ENCODE peak calls at places on chromosomes 2 and 18, in eight cellular contexts. One of them, this sample, is unnamed.

GRCh38 chr18:25786778-25787177 is 303.6 kb downstream of the SS18 start:
- ATAC-seq in Right ventricle myocardium inferior: no peak
- ATAC-seq in activated CD8-positive, alpha-beta memory T cell treated with anti-CD3 and anti-CD28 coated beads, Interleukin-2, amount 10 ng/mL, durations not matched to agents 7 days and 5 days: no peak
- ATAC-seq in DND-41: no peak
- ATAC-seq in stimulated activated effector memory CD8-positive, alpha-beta T cell treated with anti-CD3 and anti-CD28 coated beads, Interleukin-12 subunit alpha, Interleukin-12 subunit beta, amount 100 ng/mL, for 72 hours: no peak
- ATAC-seq in A549: no peak
- ATAC-seq in omental fat pad: no peak
- ATAC-seq in T-helper 17 cell: no peak
- ATAC-seq in this sample: no peak

GRCh38 chr2:65016789-65017188 is 27.6 kb downstream of the SLC1A4 start:
- ATAC-seq in Right ventricle myocardium inferior: no peak
- ATAC-seq in activated CD8-positive, alpha-beta memory T cell treated with anti-CD3 and anti-CD28 coated beads, Interleukin-2, amount 10 ng/mL, durations not matched to agents 7 days and 5 days: no peak
- ATAC-seq in DND-41: no peak
- ATAC-seq in stimulated activated effector memory CD8-positive, alpha-beta T cell treated with anti-CD3 and anti-CD28 coated beads, Interleukin-12 subunit alpha, Interleukin-12 subunit beta, amount 100 ng/mL, for 72 hours: no peak
- ATAC-seq in A549: no peak
- ATAC-seq in omental fat pad: no peak
- ATAC-seq in T-helper 17 cell: no peak
- ATAC-seq in this sample: no peak

GRCh38 chr2:203453858-203454451 is 81.1 kb downstream of the RAPH1 start:
- ATAC-seq in Right ventricle myocardium inferior: peak
- ATAC-seq in activated CD8-positive, alpha-beta memory T cell treated with anti-CD3 and anti-CD28 coated beads, Interleukin-2, amount 10 ng/mL, durations not matched to agents 7 days and 5 days: peak
- ATAC-seq in DND-41: peak
- ATAC-seq in stimulated activated effector memory CD8-positive, alpha-beta T cell treated with anti-CD3 and anti-CD28 coated beads, Interleukin-12 subunit alpha, Interleukin-12 subunit beta, amount 100 ng/mL, for 72 hours: peak
- ATAC-seq in A549: peak
- ATAC-seq in omental fat pad: peak
- ATAC-seq in T-helper 17 cell: peak
- ATAC-seq in this sample: peak

GRCh38 chr2:170235860-170236638 is 58.1 kb downstream of the MYO3B start:
- ATAC-seq in Right ventricle myocardium inferior: no peak
- ATAC-seq in activated CD8-positive, alpha-beta memory T cell treated with anti-CD3 and anti-CD28 coated beads, Interleukin-2, amount 10 ng/mL, durations not matched to agents 7 days and 5 days: no peak
- ATAC-seq in DND-41: peak
- ATAC-seq in stimulated activated effector memory CD8-positive, alpha-beta T cell treated with anti-CD3 and anti-CD28 coated beads, Interleukin-12 subunit alpha, Interleukin-12 subunit beta, amount 100 ng/mL, for 72 hours: peak
- ATAC-seq in A549: peak
- ATAC-seq in omental fat pad: peak
- ATAC-seq in T-helper 17 cell: no peak
- ATAC-seq in this sample: peak

GRCh38 chr2:236612737-236613136 is 43.1 kb downstream of the ACKR3 start:
- ATAC-seq in Right ventricle myocardium inferior: peak
- ATAC-seq in activated CD8-positive, alpha-beta memory T cell treated with anti-CD3 and anti-CD28 coated beads, Interleukin-2, amount 10 ng/mL, durations not matched to agents 7 days and 5 days: no peak
- ATAC-seq in DND-41: no peak
- ATAC-seq in stimulated activated effector memory CD8-positive, alpha-beta T cell treated with anti-CD3 and anti-CD28 coated beads, Interleukin-12 subunit alpha, Interleukin-12 subunit beta, amount 100 ng/mL, for 72 hours: no peak
- ATAC-seq in A549: no peak
- ATAC-seq in omental fat pad: no peak
- ATAC-seq in T-helper 17 cell: no peak
- ATAC-seq in this sample: no peak

GRCh38 chr18:5106730-5107129 is 90.3 kb downstream of the AKAIN1 start:
- ATAC-seq in Right ventricle myocardium inferior: no peak
- ATAC-seq in activated CD8-positive, alpha-beta memory T cell treated with anti-CD3 and anti-CD28 coated beads, Interleukin-2, amount 10 ng/mL, durations not matched to agents 7 days and 5 days: no peak
- ATAC-seq in DND-41: no peak
- ATAC-seq in stimulated activated effector memory CD8-positive, alpha-beta T cell treated with anti-CD3 and anti-CD28 coated beads, Interleukin-12 subunit alpha, Interleukin-12 subunit beta, amount 100 ng/mL, for 72 hours: no peak
- ATAC-seq in A549: no peak
- ATAC-seq in omental fat pad: no peak
- ATAC-seq in T-helper 17 cell: no peak
- ATAC-seq in this sample: no peak

GRCh38 chr18:14925281-14925709 is 177.3 kb downstream of the ANKRD30B start:
- ATAC-seq in Right ventricle myocardium inferior: peak
- ATAC-seq in activated CD8-positive, alpha-beta memory T cell treated with anti-CD3 and anti-CD28 coated beads, Interleukin-2, amount 10 ng/mL, durations not matched to agents 7 days and 5 days: no peak
- ATAC-seq in DND-41: peak
- ATAC-seq in stimulated activated effector memory CD8-positive, alpha-beta T cell treated with anti-CD3 and anti-CD28 coated beads, Interleukin-12 subunit alpha, Interleukin-12 subunit beta, amount 100 ng/mL, for 72 hours: peak
- ATAC-seq in A549: no peak
- ATAC-seq in omental fat pad: no peak
- ATAC-seq in T-helper 17 cell: no peak
- ATAC-seq in this sample: no peak

GRCh38 chr2:25448808-25449207 is 107.1 kb upstream of the DNMT3A start:
- ATAC-seq in Right ventricle myocardium inferior: no peak
- ATAC-seq in activated CD8-positive, alpha-beta memory T cell treated with anti-CD3 and anti-CD28 coated beads, Interleukin-2, amount 10 ng/mL, durations not matched to agents 7 days and 5 days: no peak
- ATAC-seq in DND-41: no peak
- ATAC-seq in stimulated activated effector memory CD8-positive, alpha-beta T cell treated with anti-CD3 and anti-CD28 coated beads, Interleukin-12 subunit alpha, Interleukin-12 subunit beta, amount 100 ng/mL, for 72 hours: no peak
- ATAC-seq in A549: no peak
- ATAC-seq in omental fat pad: no peak
- ATAC-seq in T-helper 17 cell: no peak
- ATAC-seq in this sample: no peak

GRCh38 chr18:34222025-34222395 is 2.7 kb downstream of the NOL4 start:
- ATAC-seq in Right ventricle myocardium inferior: no peak
- ATAC-seq in activated CD8-positive, alpha-beta memory T cell treated with anti-CD3 and anti-CD28 coated beads, Interleukin-2, amount 10 ng/mL, durations not matched to agents 7 days and 5 days: no peak
- ATAC-seq in DND-41: no peak
- ATAC-seq in stimulated activated effector memory CD8-positive, alpha-beta T cell treated with anti-CD3 and anti-CD28 coated beads, Interleukin-12 subunit alpha, Interleukin-12 subunit beta, amount 100 ng/mL, for 72 hours: no peak
- ATAC-seq in A549: no peak
- ATAC-seq in omental fat pad: no peak
- ATAC-seq in T-helper 17 cell: no peak
- ATAC-seq in this sample: no peak

GRCh38 chr2:136112949-136113766 is 4.8 kb downstream of the CXCR4 start:
- ATAC-seq in Right ventricle myocardium inferior: no peak
- ATAC-seq in activated CD8-positive, alpha-beta memory T cell treated with anti-CD3 and anti-CD28 coated beads, Interleukin-2, amount 10 ng/mL, durations not matched to agents 7 days and 5 days: no peak
- ATAC-seq in DND-41: no peak
- ATAC-seq in stimulated activated effector memory CD8-positive, alpha-beta T cell treated with anti-CD3 and anti-CD28 coated beads, Interleukin-12 subunit alpha, Interleukin-12 subunit beta, amount 100 ng/mL, for 72 hours: no peak
- ATAC-seq in A549: no peak
- ATAC-seq in omental fat pad: no peak
- ATAC-seq in T-helper 17 cell: peak
- ATAC-seq in this sample: no peak

GRCh38 chr2:163990554-163990953 is 254.7 kb upstream of the FIGN start:
- ATAC-seq in Right ventricle myocardium inferior: no peak
- ATAC-seq in activated CD8-positive, alpha-beta memory T cell treated with anti-CD3 and anti-CD28 coated beads, Interleukin-2, amount 10 ng/mL, durations not matched to agents 7 days and 5 days: no peak
- ATAC-seq in DND-41: no peak
- ATAC-seq in stimulated activated effector memory CD8-positive, alpha-beta T cell treated with anti-CD3 and anti-CD28 coated beads, Interleukin-12 subunit alpha, Interleukin-12 subunit beta, amount 100 ng/mL, for 72 hours: no peak
- ATAC-seq in A549: no peak
- ATAC-seq in omental fat pad: no peak
- ATAC-seq in T-helper 17 cell: no peak
- ATAC-seq in this sample: no peak

GRCh38 chr2:15449542-15450236 is 111.4 kb downstream of the NBAS start:
- ATAC-seq in Right ventricle myocardium inferior: peak
- ATAC-seq in activated CD8-positive, alpha-beta memory T cell treated with anti-CD3 and anti-CD28 coated beads, Interleukin-2, amount 10 ng/mL, durations not matched to agents 7 days and 5 days: no peak
- ATAC-seq in DND-41: no peak
- ATAC-seq in stimulated activated effector memory CD8-positive, alpha-beta T cell treated with anti-CD3 and anti-CD28 coated beads, Interleukin-12 subunit alpha, Interleukin-12 subunit beta, amount 100 ng/mL, for 72 hours: no peak
- ATAC-seq in A549: no peak
- ATAC-seq in omental fat pad: no peak
- ATAC-seq in T-helper 17 cell: no peak
- ATAC-seq in this sample: no peak

GRCh38 chr18:49160075-49160930 is 209.5 kb upstream of the SMAD7 start:
- ATAC-seq in Right ventricle myocardium inferior: peak
- ATAC-seq in activated CD8-positive, alpha-beta memory T cell treated with anti-CD3 and anti-CD28 coated beads, Interleukin-2, amount 10 ng/mL, durations not matched to agents 7 days and 5 days: no peak
- ATAC-seq in DND-41: no peak
- ATAC-seq in stimulated activated effector memory CD8-positive, alpha-beta T cell treated with anti-CD3 and anti-CD28 coated beads, Interleukin-12 subunit alpha, Interleukin-12 subunit beta, amount 100 ng/mL, for 72 hours: no peak
- ATAC-seq in A549: no peak
- ATAC-seq in omental fat pad: no peak
- ATAC-seq in T-helper 17 cell: no peak
- ATAC-seq in this sample: peak

GRCh38 chr18:55457028-55457427 is 131.0 kb downstream of the TCF4 start:
- ATAC-seq in Right ventricle myocardium inferior: no peak
- ATAC-seq in activated CD8-positive, alpha-beta memory T cell treated with anti-CD3 and anti-CD28 coated beads, Interleukin-2, amount 10 ng/mL, durations not matched to agents 7 days and 5 days: no peak
- ATAC-seq in DND-41: no peak
- ATAC-seq in stimulated activated effector memory CD8-positive, alpha-beta T cell treated with anti-CD3 and anti-CD28 coated beads, Interleukin-12 subunit alpha, Interleukin-12 subunit beta, amount 100 ng/mL, for 72 hours: peak
- ATAC-seq in A549: no peak
- ATAC-seq in omental fat pad: no peak
- ATAC-seq in T-helper 17 cell: no peak
- ATAC-seq in this sample: no peak

GRCh38 chr2:170974304-170974993 is 45.4 kb downstream of the GORASP2 start:
- ATAC-seq in Right ventricle myocardium inferior: no peak
- ATAC-seq in activated CD8-positive, alpha-beta memory T cell treated with anti-CD3 and anti-CD28 coated beads, Interleukin-2, amount 10 ng/mL, durations not matched to agents 7 days and 5 days: no peak
- ATAC-seq in DND-41: no peak
- ATAC-seq in stimulated activated effector memory CD8-positive, alpha-beta T cell treated with anti-CD3 and anti-CD28 coated beads, Interleukin-12 subunit alpha, Interleukin-12 subunit beta, amount 100 ng/mL, for 72 hours: no peak
- ATAC-seq in A549: no peak
- ATAC-seq in omental fat pad: no peak
- ATAC-seq in T-helper 17 cell: no peak
- ATAC-seq in this sample: no peak

GRCh38 chr2:217964658-217965161 is 38.1 kb downstream of the TNS1 start:
- ATAC-seq in Right ventricle myocardium inferior: peak
- ATAC-seq in activated CD8-positive, alpha-beta memory T cell treated with anti-CD3 and anti-CD28 coated beads, Interleukin-2, amount 10 ng/mL, durations not matched to agents 7 days and 5 days: no peak
- ATAC-seq in DND-41: no peak
- ATAC-seq in stimulated activated effector memory CD8-positive, alpha-beta T cell treated with anti-CD3 and anti-CD28 coated beads, Interleukin-12 subunit alpha, Interleukin-12 subunit beta, amount 100 ng/mL, for 72 hours: no peak
- ATAC-seq in A549: peak
- ATAC-seq in omental fat pad: no peak
- ATAC-seq in T-helper 17 cell: no peak
- ATAC-seq in this sample: no peak

GRCh38 chr18:68676913-68677312 is 38.0 kb downstream of the TMX3 start:
- ATAC-seq in Right ventricle myocardium inferior: no peak
- ATAC-seq in activated CD8-positive, alpha-beta memory T cell treated with anti-CD3 and anti-CD28 coated beads, Interleukin-2, amount 10 ng/mL, durations not matched to agents 7 days and 5 days: peak
- ATAC-seq in DND-41: peak
- ATAC-seq in stimulated activated effector memory CD8-positive, alpha-beta T cell treated with anti-CD3 and anti-CD28 coated beads, Interleukin-12 subunit alpha, Interleukin-12 subunit beta, amount 100 ng/mL, for 72 hours: peak
- ATAC-seq in A549: no peak
- ATAC-seq in omental fat pad: no peak
- ATAC-seq in T-helper 17 cell: peak
- ATAC-seq in this sample: no peak